ENCODE peak calls at places on chromosomes 6 and 20, in eight cellular contexts. I is mesendoderm, R is BJ, P is colonic mucosa, G is IMR-90, V is mucosa of descending colon, C is AG04449, Z is ascending aorta. E is an unnamed sample.

GRCh38 chr6:169035381-169036280 is 218.0 kb downstream of the THBS2 start:
- DNase-seq in C (peak), Z (no peak), P (no peak), V (no peak), R (peak), G (peak), I (no peak), E (no peak)

GRCh38 chr6:104527761-104528415 is 331.8 kb downstream of the HACE1 start:
- DNase-seq in Z (peak), C (no peak), P (peak), I (peak), G (no peak), V (peak), R (no peak), E (no peak)

GRCh38 chr20:52016022-52016421 is 175.6 kb downstream of the ZFP64 start:
- DNase-seq in P (no peak), Z (no peak), I (no peak), V (no peak), C (no peak), R (no peak), G (no peak), E (no peak)

GRCh38 chr6:112983741-112984221 is 636.7 kb downstream of the RFPL4B start:
- DNase-seq in R (no peak), C (no peak), G (peak), Z (no peak), P (no peak), I (no peak), V (no peak), E (no peak)

GRCh38 chr6:150689900-150690590 is 90.4 kb downstream of the PLEKHG1 start:
- DNase-seq in V (no peak), P (no peak), C (no peak), R (no peak), I (no peak), G (no peak), Z (no peak), E (no peak)

GRCh38 chr6:72650081-72650745 is 28.3 kb downstream of the KCNQ5 start:
- DNase-seq in C (no peak), G (peak), Z (no peak), P (no peak), I (no peak), V (no peak), R (no peak), E (no peak)

GRCh38 chr20:6877633-6878032 is 110.1 kb downstream of the BMP2 start:
- DNase-seq in V (no peak), R (no peak), G (no peak), I (peak), C (no peak), Z (no peak), P (no peak), E (no peak)

GRCh38 chr6:43491750-43492661 is 14.6 kb downstream of the TJAP1 start:
- DNase-seq in V (peak), C (no peak), R (no peak), I (no peak), Z (peak), G (peak), P (peak), E (no peak)

GRCh38 chr6:3196770-3197169 is 30.7 kb downstream of the TUBB2B start:
- DNase-seq in I (no peak), G (no peak), C (no peak), P (no peak), V (no peak), R (no peak), Z (no peak), E (no peak)

GRCh38 chr6:40640591-40641293 is 53.6 kb upstream of the LRFN2 start:
- DNase-seq in Z (no peak), R (no peak), C (no peak), P (no peak), V (no peak), G (no peak), I (no peak), E (no peak)

GRCh38 chr6:91340998-91341397 is 754.1 kb upstream of the MAP3K7 start:
- DNase-seq in I (no peak), G (no peak), C (no peak), P (no peak), Z (no peak), R (no peak), V (no peak), E (no peak)

GRCh38 chr6:168408504-168409136 is 32.4 kb upstream of the SMOC2 start:
- DNase-seq in P (no peak), C (no peak), Z (no peak), G (no peak), I (no peak), V (no peak), R (no peak), E (no peak)

GRCh38 chr6:41404221-41404866 is 68.9 kb downstream of the NCR2 start:
- DNase-seq in C (no peak), V (no peak), R (no peak), G (no peak), P (no peak), Z (no peak), I (no peak), E (no peak)

GRCh38 chr20:46872315-46873211 is 22.1 kb upstream of the EYA2 start:
- DNase-seq in V (no peak), P (no peak), R (no peak), G (peak), C (no peak), Z (no peak), I (no peak), E (no peak)

GRCh38 chr6:67630146-67630545 is 1004.9 kb upstream of the ADGRB3 start:
- DNase-seq in G (peak), I (peak), V (no peak), Z (no peak), P (no peak), C (peak), R (peak), E (peak)

GRCh38 chr6:158467923-158468322 is 92.0 kb upstream of the TMEM181 start:
- DNase-seq in V (no peak), Z (no peak), I (peak), P (no peak), R (no peak), C (no peak), G (no peak), E (no peak)

GRCh38 chr6:2695464-2696095 is 55.1 kb downstream of the MYLK4 start:
- DNase-seq in C (no peak), P (no peak), Z (no peak), G (peak), R (no peak), I (peak), V (no peak), E (no peak)

GRCh38 chr6:42407379-42407778 is 44.3 kb downstream of the TRERF1 start:
- DNase-seq in Z (no peak), V (no peak), R (peak), C (peak), P (no peak), I (peak), G (peak), E (no peak)

GRCh38 chr6:151617539-151617938 is 123.7 kb downstream of the CCDC170 start:
- DNase-seq in V (no peak), Z (no peak), C (no peak), R (no peak), I (no peak), G (no peak), P (no peak), E (no peak)

GRCh38 chr6:20589266-20589665 is 55.0 kb downstream of the CDKAL1 start:
- DNase-seq in R (no peak), Z (no peak), I (no peak), C (no peak), V (no peak), P (no peak), G (no peak), E (no peak)

GRCh38 chr6:138107752-138108592 is 753 bp upstream of the PERP start:
- DNase-seq in Z (no peak), G (no peak), C (no peak), P (peak), R (no peak), V (peak), I (peak), E (no peak)

GRCh38 chr20:60086936-60087562 is 128.8 kb downstream of the CDH26 start:
- DNase-seq in P (no peak), C (no peak), V (no peak), R (no peak), G (no peak), I (no peak), Z (no peak), E (no peak)

GRCh38 chr6:130293800-130294199 is 71.0 kb upstream of the SAMD3 start:
- DNase-seq in C (peak), G (peak), P (peak), Z (no peak), I (peak), R (no peak), V (no peak), E (peak)

GRCh38 chr20:63531686-63532448 is 5.3 kb downstream of the PTK6 start:
- DNase-seq in R (no peak), Z (no peak), G (no peak), C (no peak), V (peak), I (no peak), P (peak), E (no peak)

GRCh38 chr6:162852810-162853577 is 125.2 kb downstream of the PACRG start:
- DNase-seq in C (no peak), P (no peak), G (no peak), V (no peak), R (no peak), I (no peak), Z (no peak), E (no peak)

GRCh38 chr6:105352037-105352617 is 50.8 kb downstream of the PREP start:
- DNase-seq in Z (no peak), C (no peak), I (no peak), G (no peak), V (no peak), P (no peak), R (no peak), E (no peak)

GRCh38 chr6:144657691-144658090 is 372.6 kb downstream of the UTRN start:
- DNase-seq in G (no peak), R (no peak), Z (no peak), P (no peak), I (peak), V (no peak), C (no peak), E (no peak)

GRCh38 chr6:129029778-129030177 is 146.8 kb downstream of the LAMA2 start:
- DNase-seq in I (peak), Z (no peak), P (no peak), R (no peak), C (no peak), V (no peak), G (no peak), E (no peak)

GRCh38 chr6:16276991-16277981 is 38.9 kb downstream of the GMPR start:
- DNase-seq in R (peak), V (peak), C (peak), Z (peak), G (peak), P (peak), I (peak), E (peak)

GRCh38 chr6:141265748-141266647 is 866.7 kb upstream of the GJE1 start:
- DNase-seq in G (no peak), V (no peak), P (no peak), R (no peak), I (peak), Z (no peak), C (no peak), E (no peak)

GRCh38 chr6:82951389-82951788 is 114.3 kb downstream of the UBE3D start:
- DNase-seq in P (no peak), R (no peak), G (no peak), Z (no peak), I (no peak), C (no peak), V (no peak), E (peak)

GRCh38 chr20:44706371-44707258 is 8.6 kb upstream of the CCN5 start:
- DNase-seq in G (peak), V (no peak), I (no peak), C (no peak), P (no peak), R (no peak), Z (peak), E (no peak)

GRCh38 chr6:85368631-85369030 is 81.3 kb upstream of the NT5E start:
- DNase-seq in C (no peak), R (no peak), P (no peak), I (no peak), V (no peak), Z (no peak), G (no peak), E (no peak)

DNA sequence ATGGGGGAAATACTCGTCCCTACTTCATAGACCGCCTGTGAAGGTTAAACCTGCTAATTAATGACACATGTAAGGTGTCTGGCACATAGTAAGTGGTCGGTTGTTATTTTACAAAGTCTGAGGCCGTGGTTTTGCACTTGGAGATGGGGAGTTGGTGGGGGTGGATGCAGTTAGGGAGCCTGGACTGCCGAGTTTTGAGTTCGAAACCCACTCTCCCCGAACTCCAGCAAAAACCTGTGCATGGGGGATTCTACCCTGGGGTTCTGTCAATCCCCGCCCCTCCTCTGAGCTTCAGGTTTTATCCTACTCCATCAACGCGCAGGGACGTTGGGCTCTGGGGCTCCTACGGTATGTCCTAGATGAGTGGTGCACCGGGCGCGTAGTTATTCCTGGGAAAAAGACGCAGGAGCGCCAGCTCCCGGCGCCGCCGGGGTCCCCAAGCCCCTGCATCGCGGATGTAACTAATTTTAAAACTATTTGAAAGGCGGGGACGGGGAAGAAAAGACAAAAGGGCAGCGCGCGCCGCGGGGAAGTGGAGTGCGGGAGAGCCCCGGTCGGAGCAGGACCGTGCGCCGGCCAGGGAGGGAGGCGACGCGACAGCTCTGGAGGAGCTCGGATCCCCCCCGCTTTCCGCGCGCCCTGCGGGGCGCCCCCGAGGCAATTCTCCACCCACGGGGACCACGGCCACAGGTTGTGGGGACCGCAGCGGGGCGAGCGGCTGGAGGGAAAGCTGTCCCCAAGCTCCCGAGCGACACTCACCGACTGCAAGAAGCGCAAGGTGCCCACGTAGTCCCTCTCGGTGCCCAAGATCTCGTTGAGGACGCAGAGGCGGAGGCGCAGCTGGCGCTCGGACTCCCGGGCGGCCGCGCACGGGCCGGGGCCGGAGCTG is 672 bp downstream of the PREX1 start:
- DNase-seq in Z (no peak), G (no peak), V (no peak), I (peak), R (no peak), C (no peak), P (no peak), E (no peak)
- H3K4me3 ChIP-seq in Z (peak), G (peak), V (peak), I (peak), R (peak), C (peak), P (peak), E (no peak)

GRCh38 chr6:14149053-14149746 is 31.6 kb downstream of the CD83 start:
- DNase-seq in I (peak), C (no peak), G (no peak), Z (no peak), P (no peak), V (no peak), R (no peak), E (no peak)
- H3K4me3 ChIP-seq in I (no peak), C (no peak), G (no peak), Z (no peak), P (no peak), V (no peak), R (no peak), E (no peak)

GRCh38 chr20:1947535-1947846 is 46.4 kb downstream of the PDYN start:
- DNase-seq in V (no peak), Z (no peak), P (no peak), I (no peak), G (no peak), C (no peak), R (no peak), E (no peak)
- H3K4me3 ChIP-seq in V (no peak), Z (peak), P (no peak), I (no peak), G (no peak), C (no peak), R (no peak), E (no peak)

GRCh38 chr6:13485923-13486557 is 1.4 kb downstream of the GFOD1 start:
- DNase-seq in R (no peak), I (peak), G (peak), V (peak), P (peak), Z (peak), C (no peak), E (no peak)

GRCh38 chr6:13486679-13487121 is 700 bp downstream of the GFOD1 start:
- DNase-seq in R (no peak), V (peak), Z (peak), P (peak), C (no peak), G (peak), I (peak), E (no peak)

GRCh38 chr6:13485303-13485702 is 2.1 kb downstream of the GFOD1 start:
- DNase-seq in P (no peak), R (no peak), G (no peak), Z (no peak), I (no peak), C (no peak), V (no peak), E (no peak)

GRCh38 chr6:13484827-13485226 is 2.6 kb downstream of the GFOD1 start:
- DNase-seq in G (no peak), R (no peak), P (no peak), V (no peak), I (no peak), C (no peak), Z (no peak), E (no peak)

GRCh38 chr6:13484138-13484708 is 3.2 kb downstream of the GFOD1 start:
- DNase-seq in G (no peak), R (no peak), V (no peak), P (no peak), I (no peak), Z (no peak), C (no peak), E (no peak)
- H3K4me3 ChIP-seq in G (no peak), R (no peak), V (no peak), P (no peak), I (no peak), Z (no peak), C (no peak), E (no peak)

DNA sequence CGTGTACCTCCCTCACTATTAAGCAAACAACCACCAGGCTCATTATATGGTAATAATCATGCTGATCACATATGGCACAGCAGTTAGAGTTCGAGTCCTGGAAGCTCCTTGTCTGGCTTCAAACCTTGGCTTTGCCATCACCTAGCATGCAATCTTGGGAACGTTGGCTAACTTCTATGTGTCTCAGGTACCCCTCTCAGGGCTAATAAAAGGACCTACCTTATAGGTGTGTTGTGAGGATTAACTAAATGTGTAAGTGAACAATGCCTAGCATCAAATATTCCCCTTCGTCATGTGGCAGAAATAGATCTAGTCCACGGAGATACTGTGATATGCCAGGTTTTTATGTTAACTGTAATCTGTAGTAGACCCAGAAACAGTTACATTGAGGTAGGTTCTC is 10.4 kb downstream of the CYP24A1 start:
- DNase-seq in V (no peak), P (no peak), I (no peak), G (no peak), Z (no peak), R (no peak), C (no peak), E (no peak)
- H3K4me3 ChIP-seq in V (no peak), P (no peak), I (no peak), G (no peak), Z (no peak), R (no peak), C (no peak), E (no peak)

E was measured in epithelial cell of proximal tubule.